ENCODE peak calls at places on chromosomes 12 and 14, in four cellular contexts. One of them, this sample, is unnamed.

GRCh38 chr14:101194356-101195308 is 291.1 kb upstream of the RTL1 start:
- DNase-seq in astrocyte of the cerebellum: no peak
- DNase-seq in omental fat pad: peak; percentile 12
- DNase-seq in GM20000: no peak
- DNase-seq in this sample: peak; percentile 85

GRCh38 chr14:90815817-90816662 is at the start of gene TTC7B:
- DNase-seq in GM20000: peak; percentile 92
- DNase-seq in astrocyte of the cerebellum: no peak
- DNase-seq in omental fat pad: no peak
- DNase-seq in this sample: no peak

GRCh38 chr12:132618683-132619043 is at the start of gene P2RX2:
- DNase-seq in GM20000: no peak
- DNase-seq in astrocyte of the cerebellum: no peak
- DNase-seq in omental fat pad: no peak
- DNase-seq in this sample: no peak

GRCh38 chr12:89427508-89428156 is 75.3 kb upstream of the DUSP6 start:
- DNase-seq in astrocyte of the cerebellum: no peak
- DNase-seq in omental fat pad: no peak
- DNase-seq in GM20000: peak; percentile 13
- DNase-seq in this sample: no peak

GRCh38 chr12:44101470-44101869 is 265.6 kb downstream of the TMEM117 start:
- DNase-seq in GM20000: no peak
- DNase-seq in astrocyte of the cerebellum: no peak
- DNase-seq in omental fat pad: no peak
- DNase-seq in this sample: no peak

GRCh38 chr14:106185837-106186233 is 659.5 kb downstream of the TMEM121 start:
- DNase-seq in astrocyte of the cerebellum: no peak
- DNase-seq in GM20000: no peak
- DNase-seq in omental fat pad: no peak
- DNase-seq in this sample: peak; percentile 77

GRCh38 chr12:20150835-20151234 is 217.5 kb upstream of the PDE3A start:
- DNase-seq in omental fat pad: no peak
- DNase-seq in astrocyte of the cerebellum: no peak
- DNase-seq in GM20000: no peak
- DNase-seq in this sample: no peak

GRCh38 chr14:101598571-101599233 is 37.4 kb downstream of the DIO3 start:
- DNase-seq in omental fat pad: no peak
- DNase-seq in astrocyte of the cerebellum: no peak
- DNase-seq in GM20000: no peak
- DNase-seq in this sample: no peak

GRCh38 chr12:90067791-90068190 is 359.2 kb upstream of the ATP2B1 start:
- DNase-seq in GM20000: no peak
- DNase-seq in omental fat pad: no peak
- DNase-seq in astrocyte of the cerebellum: no peak
- DNase-seq in this sample: no peak

GRCh38 chr12:53052419-53053222 is 2.8 kb downstream of the TNS2 start:
- DNase-seq in astrocyte of the cerebellum: peak; percentile 55
- DNase-seq in omental fat pad: no peak
- DNase-seq in GM20000: no peak
- DNase-seq in this sample: no peak

GRCh38 chr12:7907009-7907408 is 29.0 kb downstream of the SLC2A3 start:
- DNase-seq in omental fat pad: no peak
- DNase-seq in astrocyte of the cerebellum: peak; percentile 9
- DNase-seq in GM20000: peak; percentile 29
- DNase-seq in this sample: no peak

This sample was measured in esophagus muscularis mucosa.